ENCODE peak calls at places on chromosomes 5 and 9, in four cellular contexts. H, D, W and Z are unnamed samples. For H3K9me3 and H3K36me3, the result is how much of the 10 kb centered on the place peaks cover.

GRCh38 chr5:122507581-122507980 is 195.5 kb downstream of the SNCAIP start:
- DNase-seq in H (peak), W (no peak), D (no peak), Z (no peak)

GRCh38 chr9:126674365-126675146 is 60.8 kb downstream of the LMX1B start:
- DNase-seq in D (no peak), H (peak), W (no peak), Z (no peak)

GRCh38 chr9:92100237-92100911 is 14.8 kb downstream of the SPTLC1 start:
- DNase-seq in H (no peak), W (no peak), D (no peak), Z (peak)

GRCh38 chr9:91177661-91178280 is 183.9 kb downstream of the AUH start:
- DNase-seq in H (no peak), D (no peak), W (peak), Z (no peak)

GRCh38 chr5:8682381-8682780 is 813.4 kb downstream of the MTRR start:
- DNase-seq in D (no peak), H (no peak), W (no peak), Z (no peak)

GRCh38 chr9:75483636-75484035 is 395.3 kb downstream of the OSTF1 start:
- DNase-seq in W (no peak), D (no peak), H (no peak), Z (no peak)

GRCh38 chr5:81315830-81316229 is 14.4 kb downstream of the ZCCHC9 start:
- DNase-seq in D (no peak), H (no peak), W (no peak), Z (no peak)

GRCh38 chr5:178389796-178390195 is 157.2 kb upstream of the PHYKPL start:
- DNase-seq in D (no peak), H (peak), W (no peak), Z (no peak)

GRCh38 chr5:53490747-53491146 is 10.3 kb downstream of the FST start:
- DNase-seq in W (no peak), D (no peak), H (no peak), Z (peak)

GRCh38 chr9:2093920-2094597 is 78.9 kb downstream of the SMARCA2 start:
- DNase-seq in H (no peak), D (no peak), W (no peak), Z (no peak)

GRCh38 chr9:132869266-132869665 is 8.8 kb downstream of the AK8 start:
- DNase-seq in W (no peak), H (no peak), D (no peak), Z (no peak)

GRCh38 chr9:136906251-136906650 is 19.9 kb downstream of the TRAF2 start:
- DNase-seq in W (no peak), H (no peak), D (no peak), Z (no peak)

GRCh38 chr9:91485006-91485405 is 61.4 kb upstream of the NFIL3 start:
- DNase-seq in D (no peak), W (no peak), H (no peak), Z (no peak)

GRCh38 chr5:133938039-133938821 is 30.2 kb downstream of the C5orf15 start:
- DNase-seq in H (no peak), D (no peak), W (no peak), Z (no peak)

GRCh38 chr5:150644058-150644457 is 3.6 kb downstream of the SYNPO start:
- DNase-seq in W (no peak), D (no peak), H (peak), Z (no peak)

GRCh38 chr5:37417347-37417746 is 38.2 kb downstream of the WDR70 start:
- DNase-seq in H (no peak), D (no peak), W (no peak), Z (no peak)

GRCh38 chr9:9004844-9005243 is 1205.3 kb upstream of the DMAC1 start:
- DNase-seq in W (no peak), H (no peak), D (no peak), Z (no peak)

GRCh38 chr9:34437006-34437925 is 21.1 kb downstream of the FAM219A start:
- DNase-seq in D (peak), H (no peak), W (peak), Z (peak)

GRCh38 chr5:133203317-133204305 is 151.8 kb downstream of the HSPA4 start:
- DNase-seq in H (no peak), W (no peak), D (no peak), Z (peak)

GRCh38 chr9:125558453-125559084 is 148.4 kb downstream of the MAPKAP1 start:
- DNase-seq in D (peak), W (peak), H (no peak), Z (peak)

GRCh38 chr5:159906957-159907356 is 9.3 kb upstream of the ADRA1B start:
- DNase-seq in D (no peak), W (peak), H (no peak), Z (no peak)

GRCh38 chr5:74927336-74927735 is 61.1 kb upstream of the FAM169A start:
- DNase-seq in H (no peak), W (no peak), D (no peak), Z (no peak)

GRCh38 chr9:89871871-89872331 is 267.1 kb downstream of the GADD45G start:
- DNase-seq in D (no peak), H (no peak), W (no peak), Z (peak)

GRCh38 chr9:107007361-107007760 is 144.4 kb downstream of the ZNF462 start:
- DNase-seq in H (no peak), W (no peak), D (no peak), Z (no peak)

GRCh38 chr5:10704949-10705621 is 55.9 kb downstream of the DAP start:
- DNase-seq in W (no peak), H (no peak), D (no peak), Z (peak)

GRCh38 chr9:107312651-107313050 is 29.6 kb downstream of the RAD23B start:
- DNase-seq in D (no peak), H (no peak), W (no peak), Z (no peak)

GRCh38 chr9:128203842-128204551 is 818 bp downstream of the DNM1 start:
- DNase-seq in D (peak), W (no peak), H (no peak), Z (peak)

GRCh38 chr5:165029471-165029870 is 1524.1 kb downstream of the MAT2B start:
- DNase-seq in W (peak), D (peak), H (no peak), Z (no peak)
- H3K9me3 ChIP-seq in W (under half), D (under half), H (under half), Z (under half)

GRCh38 chr9:122821278-122821952 is 7.0 kb downstream of the PDCL start:
- DNase-seq in D (no peak), W (peak), H (peak), Z (no peak)

GRCh38 chr9:122819326-122819725 is 9.1 kb downstream of the PDCL start:
- DNase-seq in H (no peak), W (no peak), D (no peak), Z (no peak)

GRCh38 chr9:122819791-122820489 is 8.4 kb downstream of the PDCL start:
- DNase-seq in W (no peak), H (no peak), D (no peak), Z (peak)

GRCh38 chr9:122822056-122822455 is 6.3 kb downstream of the PDCL start:
- DNase-seq in H (no peak), W (no peak), D (no peak), Z (no peak)

DNA sequence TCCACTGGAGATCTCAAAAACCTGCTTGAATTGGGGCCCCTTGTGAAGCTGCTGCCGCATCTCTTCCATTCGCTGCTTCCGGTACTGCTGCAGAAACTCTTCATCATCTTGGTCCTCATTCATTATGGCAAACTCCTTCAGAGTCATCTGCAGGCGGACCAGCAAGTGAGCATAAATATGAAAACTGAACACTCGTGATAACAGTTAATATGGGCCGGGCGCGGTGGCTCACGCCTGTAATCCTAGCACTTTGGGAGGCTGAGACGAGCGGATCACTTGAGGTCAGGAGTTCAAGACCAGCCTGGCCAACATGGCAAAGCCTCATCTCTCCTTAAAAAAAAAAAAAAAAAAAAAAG is 7.9 kb downstream of the PDCL start:
- DNase-seq in H (no peak), D (no peak), W (no peak), Z (no peak)
- H3K36me3 ChIP-seq in H (under half), D (half or more), W (under half), Z (under half)

GRCh38 chr5:124724357-124725039 is 21.9 kb downstream of the ZNF608 start:
- DNase-seq in D (no peak), W (no peak), H (no peak), Z (no peak)
- H3K9me3 ChIP-seq in D (under half), W (under half), H (under half), Z (under half)

GRCh38 chr5:179777909-179778308 is 15.9 kb upstream of the LTC4S start:
- DNase-seq in H (no peak), W (no peak), D (no peak), Z (no peak)
- H3K36me3 ChIP-seq in H (under half), W (under half), D (half or more), Z (half or more)

GRCh38 chr9:40927851-40928802 is 200.4 kb downstream of the FOXD4L6 start:
- DNase-seq in D (no peak), H (no peak), W (no peak), Z (no peak)
- H3K9me3 ChIP-seq in D (under half), H (half or more), W (half or more), Z (under half)

DNA sequence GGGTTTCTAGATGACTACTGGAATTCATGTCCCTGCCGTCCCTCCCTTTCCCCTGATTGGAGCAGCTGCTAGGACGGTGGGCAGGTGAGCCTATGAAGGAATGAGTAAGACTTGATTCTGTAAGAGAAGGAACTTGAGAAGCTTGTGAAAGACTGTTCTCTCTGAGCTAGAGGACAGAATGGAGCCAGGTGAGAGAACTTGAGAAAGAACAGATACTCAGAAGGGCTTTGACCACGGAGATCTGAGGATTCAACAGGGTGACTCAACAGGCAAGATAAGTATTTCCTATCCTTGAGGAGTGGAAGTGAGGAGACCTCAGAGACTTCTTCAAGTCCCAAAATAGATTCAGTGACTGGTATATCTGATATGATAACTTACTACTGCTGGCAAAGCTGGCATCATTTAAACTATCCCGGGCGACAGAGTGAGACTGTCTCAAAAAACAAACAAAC is 41.9 kb downstream of the HSDL2 start:
- DNase-seq in H (no peak), W (no peak), D (no peak), Z (no peak)
- H3K36me3 ChIP-seq in H (under half), W (under half), D (under half), Z (under half)

GRCh38 chr9:96818535-96818934 is 35.8 kb downstream of the ZNF782 start:
- DNase-seq in W (no peak), D (no peak), H (no peak), Z (no peak)
- H3K9me3 ChIP-seq in W (half or more), D (half or more), H (half or more), Z (under half)

GRCh38 chr5:168455201-168455600 is 31.1 kb upstream of the RARS1 start:
- DNase-seq in D (no peak), H (no peak), W (no peak), Z (no peak)
- H3K36me3 ChIP-seq in D (under half), H (half or more), W (under half), Z (under half)

GRCh38 chr9:88388886-88389617 is 808 bp downstream of the SPIN1 start:
- DNase-seq in D (peak), H (peak), W (peak), Z (peak)

GRCh38 chr9:88387035-88387732 is 1.1 kb upstream of the SPIN1 start:
- DNase-seq in H (peak), W (peak), D (no peak), Z (peak)

GRCh38 chr9:88387733-88388202 is 476 bp upstream of the SPIN1 start:
- DNase-seq in H (peak), W (peak), D (peak), Z (peak)

GRCh38 chr9:88390371-88390990 is 2.2 kb downstream of the SPIN1 start:
- DNase-seq in W (no peak), D (no peak), H (no peak), Z (no peak)

GRCh38 chr9:88388203-88388885 is at the start of gene SPIN1:
- DNase-seq in W (peak), D (peak), H (peak), Z (peak)
- H3K9me3 ChIP-seq in W (under half), D (under half), H (under half), Z (under half)

DNA sequence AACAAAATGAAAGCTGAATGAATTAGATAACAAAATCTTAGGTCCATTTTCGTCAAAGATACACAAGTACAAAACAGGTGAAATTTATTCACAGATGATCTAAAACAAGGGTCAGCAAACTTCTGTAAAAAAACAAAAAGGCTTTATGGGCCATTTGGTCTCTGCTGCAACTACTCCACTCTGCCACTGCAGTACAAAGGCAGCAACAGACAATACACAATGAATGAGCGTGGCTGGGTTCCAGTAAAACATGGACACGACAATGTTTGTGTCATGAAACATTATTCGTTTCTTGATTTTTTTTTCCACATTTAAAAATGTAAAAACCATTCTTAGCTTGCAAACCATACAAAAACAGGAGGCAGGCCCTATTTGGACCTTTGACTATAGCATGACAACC is 71.9 kb downstream of the ECPAS start:
- DNase-seq in W (no peak), D (no peak), H (no peak), Z (no peak)
- H3K36me3 ChIP-seq in W (under half), D (half or more), H (half or more), Z (half or more)